ENCODE peak calls at places on chromosomes 6 and 20, in nine cellular contexts. J, N, Z, S, O, K, Y, A and B are unnamed samples.

GRCh38 chr6:64146094-64146493 is 510.5 kb downstream of the PHF3 start:
- DNase-seq in J (no peak), N (no peak), Z (no peak), S (no peak), O (no peak), K (no peak), Y (no peak), A (no peak), B (peak; percentile 10)

GRCh38 chr20:57619053-57619831 is 984 bp downstream of the ZBP1 start:
- DNase-seq in J (no peak), N (no peak), Z (peak; percentile 50), S (no peak), O (peak; percentile 52), K (no peak), Y (no peak), A (peak; percentile 90), B (no peak)

GRCh38 chr6:154241570-154241969 is 115.0 kb downstream of the IPCEF1 start:
- DNase-seq in J (no peak), N (no peak), Z (no peak), S (no peak), O (no peak), K (no peak), Y (no peak), A (no peak), B (no peak)

GRCh38 chr6:17987576-17988421 is at the start of gene KIF13A:
- DNase-seq in J (peak; percentile 43), N (peak; percentile 49), Z (peak; percentile 77), S (peak; percentile 59), O (no peak), K (peak; percentile 84), Y (no peak), A (peak; percentile 66), B (peak; percentile 46)

GRCh38 chr6:142803027-142803426 is 141.9 kb downstream of the HIVEP2 start:
- DNase-seq in J (no peak), N (peak; percentile 51), Z (no peak), S (no peak), O (no peak), K (no peak), Y (no peak), A (no peak), B (peak; percentile 39)

GRCh38 chr20:32018269-32019155 is 8.3 kb downstream of the CCM2L start:
- DNase-seq in J (peak; percentile 96), N (no peak), Z (peak; percentile 85), S (no peak), O (peak; percentile 36), K (no peak), Y (peak; percentile 81), A (peak; percentile 44), B (peak; percentile 34)

GRCh38 chr6:29509711-29510110 is 22.0 kb upstream of the MAS1L start:
- DNase-seq in J (peak; percentile 14), N (no peak), Z (no peak), S (no peak), O (no peak), K (no peak), Y (no peak), A (no peak), B (no peak)

GRCh38 chr6:3226422-3227362 is 761 bp downstream of the TUBB2B start:
- DNase-seq in J (no peak), N (no peak), Z (peak; percentile 27), S (no peak), O (no peak), K (no peak), Y (no peak), A (no peak), B (no peak)

GRCh38 chr20:23101696-23102095 is 15.6 kb upstream of the CD93 start:
- DNase-seq in J (no peak), N (no peak), Z (no peak), S (no peak), O (no peak), K (no peak), Y (no peak), A (no peak), B (no peak)

GRCh38 chr6:3139090-3139903 is 18.0 kb downstream of the TUBB2A start:
- DNase-seq in J (no peak), N (peak; percentile 85), Z (peak; percentile 85), S (peak; percentile 91), O (no peak), K (no peak), Y (no peak), A (peak; percentile 69), B (peak; percentile 56)

GRCh38 chr20:46784450-46785127 is 75.1 kb downstream of the SLC2A10 start:
- DNase-seq in J (no peak), N (peak; percentile 36), Z (no peak), S (peak; percentile 63), O (no peak), K (no peak), Y (no peak), A (no peak), B (no peak)

GRCh38 chr6:144006731-144007454 is 1.2 kb downstream of the PLAGL1 start:
- DNase-seq in J (no peak), N (peak; percentile 74), Z (peak; percentile 38), S (peak; percentile 75), O (no peak), K (no peak), Y (peak; percentile 16), A (no peak), B (peak; percentile 47)

GRCh38 chr6:157539421-157539822 is 158.4 kb downstream of the ZDHHC14 start:
- DNase-seq in J (no peak), N (no peak), Z (no peak), S (no peak), O (no peak), K (peak; percentile 60), Y (no peak), A (peak; percentile 50), B (no peak)

GRCh38 chr20:19849341-19850189 is 91.5 kb downstream of the RIN2 start:
- DNase-seq in J (no peak), N (no peak), Z (peak; percentile 16), S (no peak), O (no peak), K (no peak), Y (no peak), A (no peak), B (no peak)

GRCh38 chr6:7933794-7934193 is 23.2 kb upstream of the TXNDC5 start:
- DNase-seq in J (no peak), N (no peak), Z (no peak), S (no peak), O (no peak), K (no peak), Y (no peak), A (no peak), B (no peak)

GRCh38 chr6:7932625-7933024 is 22.0 kb upstream of the TXNDC5 start:
- DNase-seq in J (no peak), N (no peak), Z (no peak), S (no peak), O (no peak), K (no peak), Y (no peak), A (no peak), B (no peak)
- TF ChIP-seq CTCF in J (no peak), N (no peak), Z (no peak), S (no peak), O (no peak), K (no peak), Y (no peak), A (no peak), B (no peak)

GRCh38 chr6:15623282-15624116 is 39.3 kb downstream of the DTNBP1 start:
- DNase-seq in J (no peak), N (peak; percentile 47), Z (no peak), S (peak; percentile 43), O (no peak), K (no peak), Y (no peak), A (no peak), B (peak; percentile 37)
- TF ChIP-seq CTCF in J (peak; percentile 84), N (peak; percentile 51), Z (peak; percentile 65), S (peak; percentile 56), O (peak; percentile 68), K (peak; percentile 79), Y (no peak), A (peak; percentile 81), B (peak; percentile 40)

GRCh38 chr20:59598625-59599310 is 5.6 kb upstream of the PHACTR3 start:
- DNase-seq in J (peak; percentile 70), N (peak; percentile 24), Z (no peak), S (no peak), O (no peak), K (no peak), Y (peak; percentile 19), A (no peak), B (peak; percentile 53)
- TF ChIP-seq CTCF in J (peak; percentile 89), N (peak; percentile 69), Z (peak; percentile 57), S (peak; percentile 50), O (peak; percentile 73), K (peak; percentile 22), Y (peak; percentile 84), A (peak; percentile 78), B (peak; percentile 79)

GRCh38 chr6:135382182-135382628 is 115.3 kb downstream of the AHI1 start:
- DNase-seq in J (no peak), N (no peak), Z (no peak), S (no peak), O (no peak), K (no peak), Y (no peak), A (no peak), B (no peak)

GRCh38 chr6:135380793-135381192 is 116.7 kb downstream of the AHI1 start:
- DNase-seq in J (no peak), N (no peak), Z (no peak), S (no peak), O (no peak), K (no peak), Y (no peak), A (no peak), B (no peak)

GRCh38 chr6:135383297-135383696 is 114.2 kb downstream of the AHI1 start:
- DNase-seq in J (no peak), N (peak; percentile 1), Z (no peak), S (peak; percentile 8), O (no peak), K (no peak), Y (no peak), A (no peak), B (no peak)

GRCh38 chr6:135385299-135385698 is 112.2 kb downstream of the AHI1 start:
- DNase-seq in J (no peak), N (no peak), Z (no peak), S (no peak), O (no peak), K (no peak), Y (no peak), A (no peak), B (no peak)

DNA sequence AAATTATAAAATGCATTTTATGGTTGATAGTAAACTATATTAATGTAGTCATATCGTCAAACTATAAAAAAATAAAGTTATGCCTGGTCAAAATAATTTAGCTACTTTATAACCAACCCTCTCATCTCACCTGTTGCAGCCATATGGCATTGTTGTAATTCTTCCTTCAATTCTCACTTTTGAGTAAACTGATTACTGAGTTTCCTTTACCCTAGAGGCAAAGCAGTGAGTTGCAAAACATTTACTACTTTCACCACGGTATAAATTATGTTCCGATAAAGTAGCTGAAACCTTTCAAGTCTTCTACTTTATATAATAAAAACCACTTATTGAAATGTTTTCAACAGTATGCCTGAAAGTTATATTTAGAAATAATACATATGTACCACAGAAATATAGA is 113.8 kb downstream of the AHI1 start:
- DNase-seq in J (no peak), N (no peak), Z (no peak), S (no peak), O (no peak), K (no peak), Y (no peak), A (no peak), B (no peak)
- TF ChIP-seq CTCF in J (peak; percentile 43), N (no peak), Z (no peak), S (no peak), O (no peak), K (no peak), Y (no peak), A (no peak), B (no peak)

GRCh38 chr6:36839819-36840379 is 655 bp upstream of the CPNE5 start:
- DNase-seq in J (no peak), N (no peak), Z (no peak), S (no peak), O (peak; percentile 38), K (no peak), Y (peak; percentile 4), A (no peak), B (no peak)
- TF ChIP-seq CTCF in J (peak; percentile 47), N (no peak), Z (no peak), S (peak; percentile 34), O (no peak), K (no peak), Y (peak; percentile 31), A (peak; percentile 27), B (no peak)